ENCODE peak calls at places on chromosome 15, in six cellular contexts. P is NCI-H1092; Q is omental fat pad; J is stimulated activated CD8-positive, alpha-beta memory T cell treated with anti-CD3 and anti-CD28 coated beads, Interleukin-12 subunit alpha, Interleukin-12 subunit beta, amount 100 ng/mL, for 4 hours; L is caudate nucleus; V is midbrain. M is an unnamed sample.

GRCh38 chr15:33156021-33156420 is 38.5 kb downstream of the FMN1 start:
- DNase-seq in J (no peak), Q (no peak), L (no peak), P (no peak), V (no peak), M (no peak)

GRCh38 chr15:57694264-57694663 is 12.2 kb upstream of the POLR2M start:
- DNase-seq in P (no peak), L (no peak), V (no peak), J (no peak), Q (no peak), M (no peak)

GRCh38 chr15:39320355-39320754 is 260.5 kb upstream of the THBS1 start:
- DNase-seq in P (no peak), J (no peak), L (no peak), Q (no peak), V (no peak), M (no peak)

GRCh38 chr15:61185759-61186158 is 43.3 kb downstream of the RORA start:
- DNase-seq in Q (no peak), L (no peak), P (no peak), J (no peak), V (no peak), M (no peak)

GRCh38 chr15:44654858-44655257 is 8.6 kb downstream of the SPG11 start:
- DNase-seq in L (no peak), P (no peak), V (no peak), Q (no peak), J (no peak), M (no peak)

GRCh38 chr15:50149090-50149489 is 30.1 kb upstream of the ATP8B4 start:
- DNase-seq in V (no peak), Q (no peak), L (no peak), J (no peak), P (no peak), M (no peak)

GRCh38 chr15:41024141-41024540 is 70.9 kb downstream of the CHAC1 start:
- DNase-seq in L (no peak), J (no peak), V (no peak), P (no peak), Q (no peak), M (no peak)

GRCh38 chr15:93042211-93042610 is 46.8 kb downstream of the RGMA start:
- DNase-seq in V (no peak), J (no peak), L (no peak), Q (no peak), P (no peak), M (no peak)

GRCh38 chr15:58555168-58556027 is 123.6 kb downstream of the LIPC start:
- DNase-seq in L (no peak), Q (no peak), J (no peak), V (no peak), P (no peak), M (no peak)

GRCh38 chr15:53716909-53717878 is 42.3 kb downstream of the WDR72 start:
- DNase-seq in V (peak), J (no peak), P (peak), L (no peak), Q (no peak), M (no peak)

GRCh38 chr15:69648215-69648614 is 195.6 kb downstream of the RPLP1 start:
- DNase-seq in J (no peak), L (no peak), V (no peak), P (peak), Q (no peak), M (no peak)

GRCh38 chr15:51375966-51376640 is 34.6 kb downstream of the GLDN start:
- DNase-seq in J (no peak), Q (no peak), L (no peak), V (no peak), P (no peak), M (no peak)

GRCh38 chr15:62850318-62850717 is 192.2 kb upstream of the TPM1 start:
- DNase-seq in J (no peak), V (no peak), L (no peak), P (no peak), Q (no peak), M (no peak)

GRCh38 chr15:101613130-101614000 is 38.8 kb downstream of the TM2D3 start:
- DNase-seq in L (no peak), P (peak), Q (no peak), J (no peak), V (peak), M (no peak)

GRCh38 chr15:48478581-48478980 is 147.4 kb downstream of the DUT start:
- DNase-seq in P (no peak), L (no peak), Q (no peak), J (no peak), V (no peak), M (no peak)

GRCh38 chr15:96412919-96413231 is 82.4 kb downstream of the NR2F2 start:
- DNase-seq in L (no peak), V (no peak), Q (no peak), J (no peak), P (no peak), M (no peak)

GRCh38 chr15:68608206-68608843 is 29.5 kb downstream of the CORO2B start:
- DNase-seq in Q (peak), J (no peak), P (no peak), V (peak), L (peak), M (peak)

GRCh38 chr15:84878504-84878903 is 6.0 kb upstream of the SLC28A1 start:
- DNase-seq in Q (peak), L (no peak), V (peak), P (no peak), J (peak), M (no peak)

GRCh38 chr15:73928971-73929627 is 2.8 kb downstream of the LOXL1 start:
- DNase-seq in Q (no peak), J (no peak), V (no peak), L (no peak), P (no peak), M (no peak)

GRCh38 chr15:69067296-69067695 is 52.8 kb downstream of the NOX5 start:
- DNase-seq in J (no peak), Q (no peak), L (no peak), P (no peak), V (no peak), M (no peak)

GRCh38 chr15:40894689-40895308 is 549 bp downstream of the VPS18 start:
- DNase-seq in V (no peak), J (no peak), L (peak), P (no peak), Q (no peak), M (no peak)

GRCh38 chr15:67199881-67200763 is 54.3 kb downstream of the AAGAB start:
- DNase-seq in J (no peak), L (no peak), P (no peak), Q (no peak), V (no peak), M (no peak)

GRCh38 chr15:55829826-55830225 is 86.9 kb upstream of the PRTG start:
- DNase-seq in J (no peak), P (no peak), L (no peak), Q (no peak), V (no peak), M (no peak)

GRCh38 chr15:83890584-83890983 is 236.7 kb downstream of the ADAMTSL3 start:
- DNase-seq in P (no peak), V (no peak), Q (no peak), L (no peak), J (no peak), M (no peak)

GRCh38 chr15:98321916-98322315 is 326.4 kb upstream of the IGF1R start:
- DNase-seq in J (no peak), V (no peak), L (no peak), P (no peak), Q (no peak), M (no peak)

GRCh38 chr15:48367483-48367882 is 36.3 kb downstream of the DUT start:
- DNase-seq in Q (no peak), V (no peak), L (no peak), J (no peak), P (no peak), M (no peak)

GRCh38 chr15:57017024-57017423 is 98.6 kb downstream of the TCF12 start:
- DNase-seq in L (no peak), P (no peak), Q (no peak), V (peak), J (no peak), M (no peak)

GRCh38 chr15:81752974-81753373 is 292.8 kb downstream of the MEX3B start:
- DNase-seq in J (no peak), V (no peak), L (no peak), P (peak), Q (no peak), M (no peak)

GRCh38 chr15:68372291-68372811 is 59.6 kb downstream of the ITGA11 start:
- DNase-seq in L (no peak), J (no peak), P (no peak), Q (no peak), V (peak), M (no peak)

GRCh38 chr15:54347082-54347827 is 369.0 kb downstream of the UNC13C start:
- DNase-seq in L (no peak), Q (no peak), J (no peak), V (no peak), P (no peak), M (no peak)

GRCh38 chr15:66766282-66767228 is 64.5 kb downstream of the SMAD6 start:
- DNase-seq in L (no peak), J (no peak), P (no peak), V (no peak), Q (no peak), M (no peak)

GRCh38 chr15:31265871-31266711 is 60.5 kb upstream of the KLF13 start:
- DNase-seq in V (no peak), L (no peak), P (no peak), J (peak), Q (peak), M (no peak)

GRCh38 chr15:94453227-94453626 is 221.9 kb downstream of the MCTP2 start:
- DNase-seq in V (no peak), Q (no peak), L (no peak), J (no peak), P (no peak), M (no peak)

GRCh38 chr15:41417812-41418211 is 917 bp downstream of the RTF1 start:
- DNase-seq in J (no peak), Q (no peak), L (no peak), P (no peak), V (no peak), M (no peak)

M was measured in amygdala.